ENCODE peak calls at places on chromosomes 4 and X, in six cellular contexts. S is H9, L is endothelial cell, O is A549, N is kidney epithelial cell, U is tibial artery. I is an unnamed sample.

GRCh38 chr4:38563703-38564490 is 100.1 kb upstream of the KLF3 start:
- DNase-seq in N (no peak), L (no peak), S (no peak), U (no peak), O (no peak), I (peak)

GRCh38 chr4:10589808-10590207 is 94.8 kb downstream of the CLNK start:
- DNase-seq in S (no peak), L (no peak), U (no peak), O (no peak), N (no peak), I (no peak)

GRCh38 chr4:71217688-71218087 is 121.1 kb upstream of the SLC4A4 start:
- DNase-seq in U (no peak), N (no peak), O (no peak), L (no peak), S (no peak), I (no peak)

GRCh38 chr4:94446386-94446785 is 5.4 kb upstream of the PDLIM5 start:
- DNase-seq in N (no peak), U (no peak), S (no peak), O (no peak), L (no peak), I (no peak)

GRCh38 chrX:7219153-7219705 is 71.3 kb upstream of the PUDP start:
- DNase-seq in U (no peak), L (no peak), N (no peak), O (no peak), S (no peak), I (no peak)

GRCh38 chrX:72712094-72712755 is 1.9 kb downstream of the PHKA1 start:
- DNase-seq in S (no peak), O (no peak), N (no peak), U (no peak), L (no peak), I (no peak)

GRCh38 chr4:83793481-83793880 is 257.6 kb downstream of the GPAT3 start:
- DNase-seq in O (no peak), N (no peak), U (no peak), S (no peak), L (no peak), I (no peak)

GRCh38 chr4:114598191-114599121 is at the start of gene UGT8:
- DNase-seq in L (peak), S (peak), N (no peak), U (no peak), O (peak), I (no peak)

GRCh38 chrX:29531336-29531735 is 684.0 kb upstream of the MAGEB2 start:
- DNase-seq in L (no peak), U (no peak), O (no peak), N (no peak), S (no peak), I (no peak)

GRCh38 chrX:12693754-12694153 is 97.5 kb upstream of the PRPS2 start:
- DNase-seq in O (no peak), L (no peak), N (no peak), U (no peak), S (no peak), I (no peak)

GRCh38 chrX:107672955-107673378 is 44.7 kb downstream of the PRPS1 start:
- DNase-seq in S (peak), N (no peak), L (peak), U (peak), O (peak), I (no peak)

GRCh38 chrX:39633293-39633692 is 464.5 kb downstream of the BCOR start:
- DNase-seq in U (no peak), S (no peak), L (no peak), O (no peak), N (no peak), I (no peak)

GRCh38 chr4:177005801-177006230 is 213.1 kb upstream of the VEGFC start:
- DNase-seq in S (no peak), L (no peak), N (peak), O (peak), U (no peak), I (no peak)

GRCh38 chr4:116603096-116603495 is 482.3 kb downstream of the TRAM1L1 start:
- DNase-seq in U (no peak), O (no peak), S (no peak), L (no peak), N (no peak), I (no peak)

GRCh38 chrX:2500681-2501151 is at the start of the genes DHRSX and ZBED1:
- DNase-seq in L (peak), S (no peak), O (peak), N (no peak), U (no peak), I (no peak)

GRCh38 chr4:76611611-76612010 is 176.6 kb downstream of the SHROOM3 start:
- DNase-seq in L (no peak), U (peak), S (no peak), N (no peak), O (peak), I (no peak)

GRCh38 chrX:16578218-16578617 is 71.7 kb upstream of the S100G start:
- DNase-seq in L (peak), S (peak), N (no peak), U (no peak), O (no peak), I (no peak)

GRCh38 chrX:18885317-18886004 is 98.5 kb downstream of the PHKA2 start:
- DNase-seq in S (no peak), U (peak), O (no peak), N (no peak), L (no peak), I (no peak)

GRCh38 chr4:120749445-120750151 is 172.9 kb downstream of the PRDM5 start:
- DNase-seq in N (no peak), L (no peak), S (no peak), O (no peak), U (no peak), I (no peak)

GRCh38 chr4:53119685-53120084 is 246.2 kb downstream of the SCFD2 start:
- DNase-seq in N (no peak), U (no peak), L (no peak), S (peak), O (no peak), I (no peak)

GRCh38 chrX:25555521-25555920 is 539.8 kb upstream of the ARX start:
- DNase-seq in O (no peak), N (no peak), S (no peak), L (no peak), U (no peak), I (no peak)

GRCh38 chrX:68894513-68895338 is 65.9 kb downstream of the EFNB1 start:
- DNase-seq in N (no peak), U (peak), O (no peak), S (peak), L (peak), I (no peak)

GRCh38 chr4:16199132-16199531 is 27.1 kb downstream of the TAPT1 start:
- DNase-seq in U (no peak), L (no peak), N (no peak), S (no peak), O (peak), I (no peak)

GRCh38 chr4:47830263-47831025 is 7.4 kb downstream of the CORIN start:
- DNase-seq in L (no peak), S (no peak), O (no peak), U (no peak), N (no peak), I (no peak)

DNA sequence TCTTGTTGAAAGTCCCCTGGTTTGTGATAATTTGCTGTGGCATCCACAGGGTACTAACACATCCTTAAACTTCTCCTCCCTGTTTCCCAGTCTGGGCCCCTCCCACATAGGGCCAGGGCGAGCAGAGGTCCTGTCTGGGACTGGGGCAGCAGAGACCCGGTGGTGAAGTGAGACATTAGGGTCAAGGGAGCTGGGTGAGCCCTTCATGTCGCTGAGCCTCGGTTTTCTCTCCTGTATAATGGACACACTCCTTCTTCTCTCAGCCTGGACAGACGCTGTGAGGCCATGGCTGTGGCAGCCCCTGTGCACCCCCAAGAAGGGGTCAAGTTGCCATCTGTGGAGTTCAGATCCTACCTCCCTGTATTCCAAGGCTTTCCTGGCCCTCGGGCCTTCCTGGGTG is 33.0 kb upstream of the HMX1 start:
- DNase-seq in U (peak), S (no peak), O (no peak), L (no peak), N (no peak), I (no peak)
- TF ChIP-seq CTCF in U (no peak), S (no peak), O (no peak), L (no peak), N (no peak), I (no peak)

GRCh38 chr4:138555584-138555983 is 313.4 kb upstream of the SLC7A11 start:
- DNase-seq in S (peak), L (peak), U (no peak), O (peak), N (no peak), I (no peak)
- TF ChIP-seq CTCF in S (peak), L (no peak), U (no peak), O (no peak), N (peak), I (peak)

GRCh38 chr4:23130845-23131244 is 438.1 kb downstream of the GBA3 start:
- DNase-seq in U (no peak), L (no peak), N (no peak), O (peak), S (no peak), I (no peak)
- TF ChIP-seq CTCF in U (no peak), L (no peak), N (no peak), O (no peak), S (no peak), I (no peak)

GRCh38 chrX:71160475-71160874 is 15.8 kb downstream of the NLGN3 start:
- DNase-seq in N (no peak), L (no peak), O (no peak), U (no peak), S (no peak), I (no peak)

GRCh38 chrX:71158603-71159002 is 14.0 kb downstream of the NLGN3 start:
- DNase-seq in O (no peak), U (no peak), S (no peak), L (no peak), N (no peak), I (no peak)

GRCh38 chrX:71163010-71163409 is 18.4 kb downstream of the NLGN3 start:
- DNase-seq in L (no peak), U (no peak), N (no peak), S (no peak), O (no peak), I (no peak)

GRCh38 chrX:71154641-71155040 is 10.0 kb downstream of the NLGN3 start:
- DNase-seq in L (no peak), S (no peak), O (no peak), U (no peak), N (no peak), I (no peak)

GRCh38 chrX:71159335-71159734 is 14.7 kb downstream of the NLGN3 start:
- DNase-seq in S (no peak), O (no peak), N (no peak), L (no peak), U (no peak), I (no peak)
- TF ChIP-seq CTCF in S (no peak), O (no peak), N (no peak), L (no peak), U (no peak), I (no peak)

DNA sequence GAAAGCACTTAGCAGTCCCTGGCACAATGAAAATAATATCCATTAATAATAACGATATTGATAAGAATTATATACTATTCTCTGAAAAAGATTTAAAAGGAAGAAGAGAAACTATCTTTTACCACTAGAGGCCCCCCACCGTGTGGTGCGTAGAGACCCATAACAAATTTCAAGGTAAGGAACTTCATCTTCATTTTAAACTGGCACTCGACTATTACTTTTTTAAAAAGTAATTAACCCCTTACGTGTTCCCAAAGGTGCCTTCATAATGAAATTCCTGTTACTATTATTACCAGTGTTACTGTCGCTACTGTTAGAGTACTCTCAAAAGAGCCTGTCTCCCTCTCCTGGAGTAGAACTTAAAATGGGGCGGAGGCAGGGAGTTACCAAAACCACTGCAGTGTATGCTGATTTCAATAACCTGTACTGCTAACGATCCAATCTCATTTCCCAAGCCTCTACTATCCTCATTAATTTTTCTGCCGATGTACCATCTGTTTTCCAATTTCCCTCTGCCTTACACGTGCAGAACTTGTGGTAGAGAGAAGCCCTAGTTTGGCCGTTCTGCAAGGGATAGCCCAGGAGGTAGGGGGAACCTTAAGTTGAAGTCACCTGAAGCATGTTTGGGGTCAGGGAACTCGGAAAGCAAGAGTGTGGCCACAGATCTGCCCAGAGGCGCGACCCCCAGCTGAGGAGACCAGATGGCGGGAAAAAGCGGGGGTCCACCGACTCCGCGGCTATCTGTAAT is 813 bp upstream of the STK26 start:
- DNase-seq in U (no peak), O (peak), L (no peak), S (no peak), N (no peak), I (no peak)
- TF ChIP-seq CTCF in U (no peak), O (peak), L (no peak), S (peak), N (peak), I (no peak)

I was measured in D721Med.